ENCODE peak calls at places on chromosomes 3 and 15, in eight cellular contexts. S, J, O, C, R, A, F and U are unnamed samples.

GRCh38 chr3:114519415-114519814 is 225.6 kb downstream of the TIGIT start:
- DNase-seq in S (peak; percentile 89), J (no peak), F (peak; percentile 13), C (no peak), O (peak; percentile 9), R (no peak), A (no peak), U (no peak)

GRCh38 chr15:25694238-25694584 is 168.9 kb downstream of the ATP10A start:
- DNase-seq in R (no peak), J (no peak), A (no peak), S (no peak), F (no peak), C (no peak), O (no peak), U (no peak)

GRCh38 chr3:174356596-174356995 is 502.5 kb upstream of the NAALADL2 start:
- DNase-seq in C (no peak), O (no peak), R (no peak), F (no peak), S (no peak), A (no peak), J (no peak), U (no peak)

GRCh38 chr15:78425643-78426042 is 12.4 kb upstream of the IREB2 start:
- DNase-seq in C (no peak), J (no peak), F (no peak), R (no peak), O (no peak), S (no peak), A (no peak), U (no peak)

GRCh38 chr15:95459288-95459687 is 871.2 kb upstream of the NR2F2 start:
- DNase-seq in S (peak; percentile 28), R (no peak), C (no peak), A (no peak), O (no peak), J (no peak), F (no peak), U (no peak)

GRCh38 chr3:52149021-52149420 is 5.2 kb downstream of the POC1A start:
- DNase-seq in C (no peak), F (no peak), O (no peak), J (no peak), S (no peak), A (no peak), R (no peak), U (no peak)

GRCh38 chr3:122727766-122728165 is 47.1 kb downstream of the PARP14 start:
- DNase-seq in S (no peak), J (no peak), O (no peak), F (no peak), C (no peak), A (no peak), R (no peak), U (no peak)

GRCh38 chr15:43230640-43231115 is 9.9 kb upstream of the EPB42 start:
- DNase-seq in C (no peak), F (no peak), J (no peak), R (no peak), O (no peak), S (peak; percentile 61), A (no peak), U (no peak)

GRCh38 chr3:151584603-151585002 is 123.7 kb upstream of the IGSF10 start:
- DNase-seq in O (no peak), A (no peak), R (no peak), F (no peak), S (peak; percentile 39), J (no peak), C (no peak), U (no peak)

GRCh38 chr3:48935530-48935929 is 16.9 kb downstream of the ARIH2 start:
- DNase-seq in R (no peak), C (no peak), A (no peak), J (no peak), S (no peak), F (no peak), O (no peak), U (no peak)

GRCh38 chr3:42183991-42184621 is 81.9 kb downstream of the CCK start:
- DNase-seq in F (no peak), O (no peak), C (no peak), J (no peak), S (no peak), R (no peak), A (no peak), U (no peak)

GRCh38 chr3:94285874-94286273 is 223.0 kb downstream of the NSUN3 start:
- DNase-seq in A (no peak), F (no peak), O (no peak), C (peak; percentile 27), S (peak; percentile 5), R (peak; percentile 11), J (no peak), U (no peak)

GRCh38 chr3:2765002-2765579 is 345.1 kb downstream of the IL5RA start:
- DNase-seq in S (peak; percentile 2), F (no peak), C (peak; percentile 5), R (no peak), O (no peak), J (no peak), A (no peak), U (no peak)

GRCh38 chr15:69812881-69813280 is 284.8 kb downstream of the TLE3 start:
- DNase-seq in O (no peak), F (no peak), C (no peak), S (no peak), A (no peak), J (no peak), R (no peak), U (no peak)

GRCh38 chr15:76196286-76196948 is 114.9 kb downstream of the ETFA start:
- DNase-seq in O (peak; percentile 91), R (peak; percentile 29), C (no peak), A (peak; percentile 50), J (no peak), S (peak; percentile 93), F (no peak), U (peak; percentile 77)

GRCh38 chr15:101016581-101016980 is 97.4 kb downstream of the LRRK1 start:
- DNase-seq in S (no peak), F (no peak), C (no peak), A (no peak), J (no peak), R (no peak), O (no peak), U (no peak)

GRCh38 chr15:78663703-78664102 is 22.7 kb upstream of the CHRNB4 start:
- DNase-seq in J (no peak), F (no peak), C (no peak), S (no peak), O (no peak), A (no peak), R (no peak), U (no peak)

GRCh38 chr15:57036352-57036751 is 117.9 kb downstream of the TCF12 start:
- DNase-seq in A (no peak), R (no peak), O (no peak), S (no peak), J (no peak), C (no peak), F (no peak), U (no peak)

GRCh38 chr15:85094685-85095084 is 113.0 kb downstream of the PDE8A start:
- DNase-seq in J (no peak), F (no peak), S (peak; percentile 74), R (no peak), O (peak; percentile 24), C (no peak), A (no peak), U (peak; percentile 13)

GRCh38 chr15:58460108-58460507 is 28.3 kb downstream of the LIPC start:
- DNase-seq in J (no peak), R (no peak), F (no peak), S (no peak), O (no peak), A (no peak), C (no peak), U (no peak)